ENCODE peak calls at places on chromosomes 5 and 9, in six cellular contexts. O, W, M, T, F and B are unnamed samples.

GRCh38 chr9:115524467-115525059 is 406.6 kb upstream of the TNC start:
- DNase-seq in O (peak), M (peak), W (peak), T (peak), F (no peak), B (peak)

GRCh38 chr9:16921855-16922254 is 51.4 kb upstream of the BNC2 start:
- DNase-seq in M (peak), W (peak), O (no peak), F (no peak), T (no peak), B (peak)

GRCh38 chr9:135339378-135339973 is 140.1 kb upstream of the PPP1R26 start:
- DNase-seq in O (no peak), T (no peak), M (no peak), W (no peak), F (peak), B (no peak)

GRCh38 chr9:92963831-92964606 is 16.7 kb downstream of the FGD3 start:
- DNase-seq in O (no peak), M (no peak), F (no peak), W (no peak), T (peak), B (no peak)

GRCh38 chr9:108271236-108271635 is 584.5 kb downstream of the ACTL7B start:
- DNase-seq in T (no peak), F (no peak), M (no peak), O (no peak), W (no peak), B (no peak)

GRCh38 chr9:87327567-87328125 is 170.0 kb upstream of the DAPK1 start:
- DNase-seq in M (no peak), O (no peak), F (no peak), T (no peak), W (no peak), B (no peak)

GRCh38 chr9:91655215-91655614 is 231.6 kb upstream of the NFIL3 start:
- DNase-seq in T (no peak), F (no peak), W (no peak), M (no peak), O (no peak), B (no peak)

GRCh38 chr5:108238461-108238860 is 143.4 kb downstream of the FBXL17 start:
- DNase-seq in T (no peak), O (no peak), M (no peak), W (no peak), F (no peak), B (no peak)

GRCh38 chr5:91397791-91398190 is 14.7 kb upstream of the ARRDC3 start:
- DNase-seq in O (no peak), M (no peak), T (no peak), F (no peak), W (no peak), B (no peak)

GRCh38 chr5:122192883-122193496 is 63.6 kb downstream of the ZNF474 start:
- DNase-seq in W (no peak), F (no peak), M (peak), T (peak), O (peak), B (peak)

GRCh38 chr9:114613087-114613486 is 2.0 kb downstream of the TMEM268 start:
- DNase-seq in W (no peak), T (no peak), O (no peak), F (no peak), M (no peak), B (no peak)

GRCh38 chr9:75640250-75640649 is 250.2 kb upstream of the PCSK5 start:
- DNase-seq in M (no peak), F (no peak), O (no peak), T (no peak), W (no peak), B (no peak)

GRCh38 chr5:142011572-142012185 is 1.1 kb downstream of the GNPDA1 start:
- DNase-seq in M (no peak), T (no peak), F (no peak), W (no peak), O (no peak), B (no peak)

GRCh38 chr5:65800775-65801174 is 78.8 kb downstream of the NLN start:
- DNase-seq in M (no peak), O (no peak), F (no peak), T (no peak), W (no peak), B (no peak)

GRCh38 chr9:16485575-16486321 is 384.7 kb downstream of the BNC2 start:
- DNase-seq in O (no peak), M (no peak), F (no peak), W (no peak), T (no peak), B (no peak)

GRCh38 chr5:98770158-98770910 is 3.1 kb upstream of the RGMB start:
- DNase-seq in T (no peak), O (peak), M (peak), F (peak), W (no peak), B (no peak)

GRCh38 chr9:126745574-126746411 is 59.0 kb upstream of the ZBTB43 start:
- DNase-seq in T (no peak), M (no peak), W (no peak), F (no peak), O (no peak), B (no peak)

GRCh38 chr5:154722936-154723335 is 32.2 kb upstream of the LARP1 start:
- DNase-seq in M (no peak), O (no peak), F (no peak), W (no peak), T (no peak), B (no peak)

GRCh38 chr5:104702212-104702611 is 1139.6 kb upstream of the NUDT12 start:
- DNase-seq in M (no peak), T (no peak), F (no peak), W (no peak), O (no peak), B (no peak)

GRCh38 chr9:130263601-130264413 is 1.8 kb upstream of the HMCN2 start:
- DNase-seq in W (no peak), O (no peak), F (no peak), M (no peak), T (peak), B (peak)

GRCh38 chr5:102975457-102976182 is 144.3 kb downstream of the GIN1 start:
- DNase-seq in F (no peak), M (peak), W (no peak), O (no peak), T (no peak), B (no peak)

GRCh38 chr5:80125962-80126480 is 90.9 kb downstream of the THBS4 start:
- DNase-seq in F (no peak), T (peak), W (peak), O (no peak), M (peak), B (peak)

GRCh38 chr5:157750320-157750719 is 6.8 kb downstream of the LSM11 start:
- DNase-seq in W (no peak), T (no peak), F (no peak), O (no peak), M (no peak), B (no peak)

GRCh38 chr9:132506907-132507669 is 75.3 kb upstream of the BARHL1 start:
- DNase-seq in T (no peak), O (no peak), W (no peak), F (no peak), M (no peak), B (no peak)

GRCh38 chr9:35563791-35564197 is 41.3 kb upstream of the TESK1 start:
- DNase-seq in W (no peak), T (no peak), M (no peak), F (no peak), O (no peak), B (no peak)

GRCh38 chr9:35960029-35960655 is 2.2 kb upstream of the OR2S2 start:
- DNase-seq in W (no peak), O (no peak), F (no peak), M (peak), T (no peak), B (no peak)

GRCh38 chr5:133926960-133927615 is 41.3 kb downstream of the C5orf15 start:
- DNase-seq in T (no peak), O (peak), F (no peak), M (peak), W (peak), B (no peak)

GRCh38 chr9:131094622-131095021 is 1.7 kb upstream of the AIF1L start:
- DNase-seq in F (no peak), M (peak), T (no peak), W (no peak), O (no peak), B (no peak)

GRCh38 chr5:27266184-27266583 is 227.8 kb upstream of the CDH9 start:
- DNase-seq in O (no peak), W (no peak), T (no peak), F (no peak), M (peak), B (no peak)

GRCh38 chr5:126124706-126125345 is 298.4 kb upstream of the GRAMD2B start:
- DNase-seq in F (no peak), O (no peak), T (no peak), W (no peak), M (peak), B (peak)

GRCh38 chr9:122991370-122991830 is 42.1 kb upstream of the GPR21 start:
- DNase-seq in W (peak), M (peak), O (peak), F (no peak), T (peak), B (peak)

GRCh38 chr5:168879929-168880328 is 300.8 kb upstream of the PANK3 start:
- DNase-seq in M (no peak), O (no peak), T (peak), F (no peak), W (no peak), B (no peak)

GRCh38 chr5:143188692-143189091 is 214.8 kb downstream of the NR3C1 start:
- DNase-seq in O (no peak), T (no peak), F (no peak), M (no peak), W (no peak), B (no peak)

GRCh38 chr5:135322271-135322670 is 76.8 kb downstream of the MACROH2A1 start:
- DNase-seq in M (no peak), T (no peak), F (no peak), O (no peak), W (no peak), B (no peak)

GRCh38 chr5:100464418-100464817 is 70.8 kb upstream of the FAM174A start:
- DNase-seq in T (no peak), M (peak), F (no peak), W (peak), O (peak), B (peak)

GRCh38 chr5:42894057-42894456 is 82.4 kb upstream of the SELENOP start:
- DNase-seq in O (no peak), M (no peak), W (no peak), T (no peak), F (peak), B (no peak)

GRCh38 chr5:151284392-151284967 is 19.1 kb downstream of the SLC36A3 start:
- DNase-seq in W (no peak), T (no peak), O (no peak), M (no peak), F (no peak), B (no peak)
- TF ChIP-seq CTCF in W (peak), T (peak), O (no peak), M (no peak), F (no peak), B (peak)

GRCh38 chr9:98708103-98708932 is 417 bp downstream of the GABBR2 start:
- DNase-seq in O (no peak), M (no peak), T (no peak), F (peak), W (no peak), B (no peak)

GRCh38 chr9:98707158-98708102 is 1.3 kb downstream of the GABBR2 start:
- DNase-seq in M (peak), T (peak), W (no peak), F (peak), O (peak), B (peak)

GRCh38 chr9:98709968-98710965 is 1.5 kb upstream of the GABBR2 start:
- DNase-seq in F (no peak), W (no peak), T (no peak), O (peak), M (peak), B (no peak)

GRCh38 chr9:98706651-98707103 is 2.1 kb downstream of the GABBR2 start:
- DNase-seq in T (no peak), W (no peak), M (peak), O (peak), F (peak), B (no peak)

GRCh38 chr9:98708933-98709911 is at the start of gene GABBR2:
- DNase-seq in F (peak), M (no peak), O (peak), T (no peak), W (no peak), B (no peak)
- TF ChIP-seq CTCF in F (no peak), M (no peak), O (no peak), T (no peak), W (no peak), B (no peak)

DNA sequence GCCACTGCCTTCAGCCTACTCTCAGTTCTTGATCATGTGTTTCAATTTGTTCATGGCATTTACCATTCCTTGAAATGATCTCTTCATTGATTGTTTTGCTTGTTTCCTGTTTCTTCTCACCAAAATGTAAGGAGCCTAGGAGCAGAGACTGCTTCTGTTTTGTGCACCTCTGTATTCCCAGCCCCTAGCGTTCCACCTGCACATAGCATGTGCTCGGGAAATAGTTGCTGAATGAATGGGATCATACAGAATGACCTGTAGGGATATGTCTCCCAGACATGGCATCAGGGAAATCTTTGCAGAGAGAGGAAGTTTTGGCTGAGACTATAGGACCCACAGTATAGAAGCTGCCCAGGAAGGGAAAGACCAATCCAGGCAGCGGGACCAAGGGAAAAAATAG is 6.2 kb upstream of the CERCAM start:
- DNase-seq in M (no peak), O (peak), T (no peak), W (no peak), F (no peak), B (no peak)
- TF ChIP-seq CTCF in M (no peak), O (peak), T (no peak), W (peak), F (no peak), B (no peak)

DNA sequence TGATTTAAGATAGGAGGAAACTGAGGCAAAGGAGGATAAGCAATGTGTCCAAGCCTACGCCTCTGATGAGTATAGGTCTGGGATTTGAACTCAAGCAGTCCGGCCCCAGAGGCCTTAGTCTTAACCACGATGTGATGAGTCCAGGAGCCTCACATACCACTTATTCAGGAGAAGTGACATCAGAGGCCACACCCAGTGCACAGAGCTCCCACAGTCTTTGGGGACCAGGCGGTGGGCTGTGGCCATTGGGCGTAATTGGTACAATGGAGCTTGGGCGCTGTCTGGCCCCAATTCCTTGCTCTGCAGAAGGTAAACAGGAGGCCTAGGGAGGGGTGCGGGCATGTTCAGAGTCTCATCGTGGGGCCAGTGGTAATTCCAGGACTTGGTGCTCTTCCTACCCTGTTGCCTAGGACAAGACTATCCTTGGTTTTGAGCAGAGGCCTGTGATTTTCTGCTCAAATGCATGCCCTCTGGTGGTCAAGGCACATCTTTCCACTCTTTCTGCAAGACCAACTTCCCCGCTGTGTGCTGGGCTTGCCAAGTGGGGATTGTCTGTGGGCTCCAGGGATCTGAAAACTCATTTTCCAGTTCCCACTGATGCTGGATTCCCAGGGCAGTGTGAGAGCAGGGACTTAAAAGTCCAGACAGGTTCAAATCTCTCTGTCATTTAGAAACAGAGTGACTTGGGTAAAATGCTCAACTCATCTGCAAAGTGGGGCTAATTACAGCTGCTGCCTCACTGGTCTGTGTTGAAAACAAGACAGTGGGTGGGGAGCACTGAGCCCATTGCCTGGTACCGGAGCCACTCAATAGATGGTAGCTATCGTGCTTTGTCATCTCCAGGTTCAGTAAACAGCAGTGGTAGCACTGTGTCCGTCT is 15.8 kb downstream of the NDST1 start:
- DNase-seq in O (peak), T (peak), W (no peak), M (peak), F (no peak), B (no peak)
- TF ChIP-seq CTCF in O (peak), T (peak), W (peak), M (peak), F (peak), B (peak)

GRCh38 chr5:41347569-41347968 is 134.2 kb upstream of the C6 start:
- DNase-seq in F (no peak), W (no peak), M (no peak), O (no peak), T (no peak), B (no peak)
- TF ChIP-seq CTCF in F (no peak), W (peak), M (no peak), O (no peak), T (no peak), B (no peak)

GRCh38 chr5:72300590-72301339 is 19.3 kb downstream of the MRPS27 start:
- DNase-seq in O (no peak), W (no peak), M (no peak), F (no peak), T (no peak), B (no peak)

GRCh38 chr5:72302171-72302570 is 17.9 kb downstream of the MRPS27 start:
- DNase-seq in T (no peak), F (no peak), M (no peak), W (no peak), O (no peak), B (no peak)

GRCh38 chr5:72305194-72306142 is 14.6 kb downstream of the MRPS27 start:
- DNase-seq in O (no peak), M (no peak), F (no peak), T (peak), W (no peak), B (no peak)

GRCh38 chr5:72298711-72299110 is 21.3 kb downstream of the MRPS27 start:
- DNase-seq in M (no peak), T (no peak), F (no peak), O (no peak), W (no peak), B (no peak)

DNA sequence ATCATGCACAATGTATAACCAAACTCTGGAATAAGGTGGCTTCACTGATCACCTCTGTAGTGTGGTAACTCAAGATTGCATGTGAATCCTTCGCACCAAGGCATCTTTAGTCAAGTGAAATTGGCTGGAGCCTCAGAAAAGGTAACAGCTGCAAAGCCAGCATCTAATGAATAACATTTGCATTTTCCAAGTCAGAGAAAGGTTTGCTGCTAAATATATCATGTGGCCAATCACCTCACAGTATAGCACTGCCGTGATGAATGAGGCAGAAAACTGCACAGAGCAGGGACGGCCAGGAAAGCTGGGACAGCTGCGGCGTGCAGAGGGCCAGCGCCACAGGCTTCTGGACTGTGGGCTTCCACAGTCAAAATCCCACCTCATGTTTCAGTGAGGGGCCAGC is 18.5 kb downstream of the MRPS27 start:
- DNase-seq in W (no peak), O (no peak), M (no peak), F (no peak), T (peak), B (no peak)
- TF ChIP-seq CTCF in W (no peak), O (no peak), M (no peak), F (no peak), T (no peak), B (no peak)